ENCODE peak calls at places on chromosomes 3 and 15, in nine cellular contexts. One of them, this sample, is unnamed.

GRCh38 chr3:106457278-106458210 is 588.7 kb upstream of the CBLB start:
- DNase-seq in T-cell: no peak
- DNase-seq in GM03348: peak; percentile 84
- DNase-seq in stimulated activated CD4-positive, alpha-beta T cell treated with anti-CD3 and anti-CD28 coated beads, Interleukin-1b, Interleukin-23, amount 100 ng/mL, for 4 hours: no peak
- DNase-seq in NCI-H2081: peak; percentile 37
- DNase-seq in brain microvascular endothelial cell: peak; percentile 82
- DNase-seq in anterior cingulate cortex: peak; percentile 5
- DNase-seq in CD4-positive, CD25-positive, alpha-beta regulatory T cell: no peak
- DNase-seq in stimulated activated CD8-positive, alpha-beta memory T cell treated with anti-CD3 and anti-CD28 coated beads, Interleukin-7, amount 100 ng/mL, for 4 hours: no peak
- DNase-seq in this sample: peak; percentile 95

GRCh38 chr15:47339800-47340575 is 377.3 kb upstream of the SEMA6D start:
- DNase-seq in brain microvascular endothelial cell: no peak
- DNase-seq in GM03348: no peak
- DNase-seq in CD4-positive, CD25-positive, alpha-beta regulatory T cell: no peak
- DNase-seq in stimulated activated CD4-positive, alpha-beta T cell treated with anti-CD3 and anti-CD28 coated beads, Interleukin-1b, Interleukin-23, amount 100 ng/mL, for 4 hours: no peak
- DNase-seq in anterior cingulate cortex: no peak
- DNase-seq in T-cell: no peak
- DNase-seq in NCI-H2081: no peak
- DNase-seq in stimulated activated CD8-positive, alpha-beta memory T cell treated with anti-CD3 and anti-CD28 coated beads, Interleukin-7, amount 100 ng/mL, for 4 hours: no peak
- DNase-seq in this sample: no peak

GRCh38 chr15:80174017-80174746 is 21.4 kb downstream of the FAH start:
- DNase-seq in T-cell: no peak
- DNase-seq in stimulated activated CD4-positive, alpha-beta T cell treated with anti-CD3 and anti-CD28 coated beads, Interleukin-1b, Interleukin-23, amount 100 ng/mL, for 4 hours: no peak
- DNase-seq in anterior cingulate cortex: no peak
- DNase-seq in brain microvascular endothelial cell: peak; percentile 37
- DNase-seq in CD4-positive, CD25-positive, alpha-beta regulatory T cell: no peak
- DNase-seq in stimulated activated CD8-positive, alpha-beta memory T cell treated with anti-CD3 and anti-CD28 coated beads, Interleukin-7, amount 100 ng/mL, for 4 hours: no peak
- DNase-seq in NCI-H2081: no peak
- DNase-seq in GM03348: peak; percentile 89
- DNase-seq in this sample: peak; percentile 87

GRCh38 chr3:31729573-31729972 is 196.8 kb downstream of the STT3B start:
- DNase-seq in anterior cingulate cortex: no peak
- DNase-seq in GM03348: no peak
- DNase-seq in NCI-H2081: no peak
- DNase-seq in T-cell: no peak
- DNase-seq in stimulated activated CD8-positive, alpha-beta memory T cell treated with anti-CD3 and anti-CD28 coated beads, Interleukin-7, amount 100 ng/mL, for 4 hours: no peak
- DNase-seq in brain microvascular endothelial cell: no peak
- DNase-seq in CD4-positive, CD25-positive, alpha-beta regulatory T cell: no peak
- DNase-seq in stimulated activated CD4-positive, alpha-beta T cell treated with anti-CD3 and anti-CD28 coated beads, Interleukin-1b, Interleukin-23, amount 100 ng/mL, for 4 hours: no peak
- DNase-seq in this sample: no peak

GRCh38 chr3:64717411-64717810 is 29.6 kb upstream of the ADAMTS9 start:
- DNase-seq in GM03348: no peak
- DNase-seq in anterior cingulate cortex: no peak
- DNase-seq in T-cell: no peak
- DNase-seq in stimulated activated CD4-positive, alpha-beta T cell treated with anti-CD3 and anti-CD28 coated beads, Interleukin-1b, Interleukin-23, amount 100 ng/mL, for 4 hours: no peak
- DNase-seq in brain microvascular endothelial cell: no peak
- DNase-seq in CD4-positive, CD25-positive, alpha-beta regulatory T cell: no peak
- DNase-seq in stimulated activated CD8-positive, alpha-beta memory T cell treated with anti-CD3 and anti-CD28 coated beads, Interleukin-7, amount 100 ng/mL, for 4 hours: no peak
- DNase-seq in NCI-H2081: no peak
- DNase-seq in this sample: no peak

GRCh38 chr3:30042274-30042859 is 564.0 kb upstream of the TGFBR2 start:
- DNase-seq in NCI-H2081: peak; percentile 51
- DNase-seq in stimulated activated CD4-positive, alpha-beta T cell treated with anti-CD3 and anti-CD28 coated beads, Interleukin-1b, Interleukin-23, amount 100 ng/mL, for 4 hours: peak; percentile 25
- DNase-seq in GM03348: peak; percentile 58
- DNase-seq in CD4-positive, CD25-positive, alpha-beta regulatory T cell: peak; percentile 30
- DNase-seq in brain microvascular endothelial cell: peak; percentile 78
- DNase-seq in anterior cingulate cortex: peak; percentile 2
- DNase-seq in stimulated activated CD8-positive, alpha-beta memory T cell treated with anti-CD3 and anti-CD28 coated beads, Interleukin-7, amount 100 ng/mL, for 4 hours: peak; percentile 31
- DNase-seq in T-cell: peak; percentile 39
- DNase-seq in this sample: peak; percentile 49

GRCh38 chr3:21752749-21753347 is 1.8 kb upstream of the ZNF385D start:
- DNase-seq in NCI-H2081: peak; percentile 27
- DNase-seq in stimulated activated CD4-positive, alpha-beta T cell treated with anti-CD3 and anti-CD28 coated beads, Interleukin-1b, Interleukin-23, amount 100 ng/mL, for 4 hours: no peak
- DNase-seq in CD4-positive, CD25-positive, alpha-beta regulatory T cell: no peak
- DNase-seq in GM03348: peak; percentile 71
- DNase-seq in brain microvascular endothelial cell: peak; percentile 62
- DNase-seq in stimulated activated CD8-positive, alpha-beta memory T cell treated with anti-CD3 and anti-CD28 coated beads, Interleukin-7, amount 100 ng/mL, for 4 hours: no peak
- DNase-seq in T-cell: no peak
- DNase-seq in anterior cingulate cortex: no peak
- DNase-seq in this sample: peak; percentile 65

GRCh38 chr3:159263750-159264561 is 462.1 kb downstream of the MFSD1 start:
- DNase-seq in stimulated activated CD4-positive, alpha-beta T cell treated with anti-CD3 and anti-CD28 coated beads, Interleukin-1b, Interleukin-23, amount 100 ng/mL, for 4 hours: no peak
- DNase-seq in anterior cingulate cortex: no peak
- DNase-seq in NCI-H2081: peak; percentile 73
- DNase-seq in brain microvascular endothelial cell: peak; percentile 63
- DNase-seq in CD4-positive, CD25-positive, alpha-beta regulatory T cell: no peak
- DNase-seq in GM03348: peak; percentile 67
- DNase-seq in T-cell: no peak
- DNase-seq in stimulated activated CD8-positive, alpha-beta memory T cell treated with anti-CD3 and anti-CD28 coated beads, Interleukin-7, amount 100 ng/mL, for 4 hours: no peak
- DNase-seq in this sample: peak; percentile 47

GRCh38 chr3:44893097-44893496 is 18.7 kb downstream of the TGM4 start:
- DNase-seq in T-cell: no peak
- DNase-seq in stimulated activated CD4-positive, alpha-beta T cell treated with anti-CD3 and anti-CD28 coated beads, Interleukin-1b, Interleukin-23, amount 100 ng/mL, for 4 hours: no peak
- DNase-seq in brain microvascular endothelial cell: no peak
- DNase-seq in CD4-positive, CD25-positive, alpha-beta regulatory T cell: no peak
- DNase-seq in stimulated activated CD8-positive, alpha-beta memory T cell treated with anti-CD3 and anti-CD28 coated beads, Interleukin-7, amount 100 ng/mL, for 4 hours: no peak
- DNase-seq in GM03348: peak; percentile 69
- DNase-seq in anterior cingulate cortex: no peak
- DNase-seq in NCI-H2081: no peak
- DNase-seq in this sample: peak; percentile 58

GRCh38 chr15:33344111-33344510 is 33.3 kb downstream of the RYR3 start:
- DNase-seq in NCI-H2081: no peak
- DNase-seq in stimulated activated CD4-positive, alpha-beta T cell treated with anti-CD3 and anti-CD28 coated beads, Interleukin-1b, Interleukin-23, amount 100 ng/mL, for 4 hours: no peak
- DNase-seq in CD4-positive, CD25-positive, alpha-beta regulatory T cell: no peak
- DNase-seq in T-cell: no peak
- DNase-seq in stimulated activated CD8-positive, alpha-beta memory T cell treated with anti-CD3 and anti-CD28 coated beads, Interleukin-7, amount 100 ng/mL, for 4 hours: no peak
- DNase-seq in brain microvascular endothelial cell: no peak
- DNase-seq in anterior cingulate cortex: no peak
- DNase-seq in GM03348: no peak
- DNase-seq in this sample: no peak

GRCh38 chr15:73330206-73331051 is 38.3 kb downstream of the HCN4 start:
- DNase-seq in GM03348: no peak
- DNase-seq in T-cell: no peak
- DNase-seq in CD4-positive, CD25-positive, alpha-beta regulatory T cell: no peak
- DNase-seq in stimulated activated CD8-positive, alpha-beta memory T cell treated with anti-CD3 and anti-CD28 coated beads, Interleukin-7, amount 100 ng/mL, for 4 hours: no peak
- DNase-seq in NCI-H2081: no peak
- DNase-seq in brain microvascular endothelial cell: no peak
- DNase-seq in stimulated activated CD4-positive, alpha-beta T cell treated with anti-CD3 and anti-CD28 coated beads, Interleukin-1b, Interleukin-23, amount 100 ng/mL, for 4 hours: no peak
- DNase-seq in anterior cingulate cortex: no peak
- DNase-seq in this sample: no peak

GRCh38 chr3:71478568-71478967 is 105.0 kb downstream of the FOXP1 start:
- DNase-seq in anterior cingulate cortex: no peak
- DNase-seq in T-cell: peak; percentile 27
- DNase-seq in CD4-positive, CD25-positive, alpha-beta regulatory T cell: peak; percentile 44
- DNase-seq in GM03348: no peak
- DNase-seq in NCI-H2081: no peak
- DNase-seq in brain microvascular endothelial cell: no peak
- DNase-seq in stimulated activated CD4-positive, alpha-beta T cell treated with anti-CD3 and anti-CD28 coated beads, Interleukin-1b, Interleukin-23, amount 100 ng/mL, for 4 hours: peak; percentile 45
- DNase-seq in stimulated activated CD8-positive, alpha-beta memory T cell treated with anti-CD3 and anti-CD28 coated beads, Interleukin-7, amount 100 ng/mL, for 4 hours: peak; percentile 73
- DNase-seq in this sample: no peak

GRCh38 chr15:25724899-25725298 is 138.2 kb downstream of the ATP10A start:
- DNase-seq in GM03348: no peak
- DNase-seq in stimulated activated CD4-positive, alpha-beta T cell treated with anti-CD3 and anti-CD28 coated beads, Interleukin-1b, Interleukin-23, amount 100 ng/mL, for 4 hours: no peak
- DNase-seq in brain microvascular endothelial cell: no peak
- DNase-seq in NCI-H2081: no peak
- DNase-seq in T-cell: no peak
- DNase-seq in stimulated activated CD8-positive, alpha-beta memory T cell treated with anti-CD3 and anti-CD28 coated beads, Interleukin-7, amount 100 ng/mL, for 4 hours: no peak
- DNase-seq in anterior cingulate cortex: no peak
- DNase-seq in CD4-positive, CD25-positive, alpha-beta regulatory T cell: no peak
- DNase-seq in this sample: no peak

GRCh38 chr3:160478338-160478737 is 28.8 kb upstream of the TRIM59 start:
- DNase-seq in NCI-H2081: no peak
- DNase-seq in GM03348: peak; percentile 28
- DNase-seq in stimulated activated CD8-positive, alpha-beta memory T cell treated with anti-CD3 and anti-CD28 coated beads, Interleukin-7, amount 100 ng/mL, for 4 hours: no peak
- DNase-seq in brain microvascular endothelial cell: peak; percentile 74
- DNase-seq in T-cell: no peak
- DNase-seq in stimulated activated CD4-positive, alpha-beta T cell treated with anti-CD3 and anti-CD28 coated beads, Interleukin-1b, Interleukin-23, amount 100 ng/mL, for 4 hours: no peak
- DNase-seq in anterior cingulate cortex: no peak
- DNase-seq in CD4-positive, CD25-positive, alpha-beta regulatory T cell: no peak
- DNase-seq in this sample: peak; percentile 66

GRCh38 chr15:65561934-65562333 is 31.7 kb downstream of the HACD3 start:
- DNase-seq in brain microvascular endothelial cell: no peak
- DNase-seq in T-cell: no peak
- DNase-seq in stimulated activated CD8-positive, alpha-beta memory T cell treated with anti-CD3 and anti-CD28 coated beads, Interleukin-7, amount 100 ng/mL, for 4 hours: no peak
- DNase-seq in anterior cingulate cortex: no peak
- DNase-seq in stimulated activated CD4-positive, alpha-beta T cell treated with anti-CD3 and anti-CD28 coated beads, Interleukin-1b, Interleukin-23, amount 100 ng/mL, for 4 hours: no peak
- DNase-seq in CD4-positive, CD25-positive, alpha-beta regulatory T cell: no peak
- DNase-seq in GM03348: no peak
- DNase-seq in NCI-H2081: no peak
- DNase-seq in this sample: no peak

GRCh38 chr15:59424626-59425025 is 13.4 kb upstream of the FAM81A start:
- DNase-seq in stimulated activated CD8-positive, alpha-beta memory T cell treated with anti-CD3 and anti-CD28 coated beads, Interleukin-7, amount 100 ng/mL, for 4 hours: no peak
- DNase-seq in NCI-H2081: no peak
- DNase-seq in T-cell: no peak
- DNase-seq in anterior cingulate cortex: no peak
- DNase-seq in brain microvascular endothelial cell: no peak
- DNase-seq in stimulated activated CD4-positive, alpha-beta T cell treated with anti-CD3 and anti-CD28 coated beads, Interleukin-1b, Interleukin-23, amount 100 ng/mL, for 4 hours: no peak
- DNase-seq in CD4-positive, CD25-positive, alpha-beta regulatory T cell: no peak
- DNase-seq in GM03348: no peak
- DNase-seq in this sample: no peak

GRCh38 chr3:128932516-128933212 is 53.2 kb downstream of the ACAD9 start:
- DNase-seq in stimulated activated CD8-positive, alpha-beta memory T cell treated with anti-CD3 and anti-CD28 coated beads, Interleukin-7, amount 100 ng/mL, for 4 hours: no peak
- DNase-seq in CD4-positive, CD25-positive, alpha-beta regulatory T cell: no peak
- DNase-seq in NCI-H2081: no peak
- DNase-seq in stimulated activated CD4-positive, alpha-beta T cell treated with anti-CD3 and anti-CD28 coated beads, Interleukin-1b, Interleukin-23, amount 100 ng/mL, for 4 hours: no peak
- DNase-seq in T-cell: no peak
- DNase-seq in anterior cingulate cortex: no peak
- DNase-seq in GM03348: no peak
- DNase-seq in brain microvascular endothelial cell: no peak
- DNase-seq in this sample: no peak

GRCh38 chr15:37102315-37103021 is 2.1 kb upstream of the MEIS2 start:
- DNase-seq in T-cell: no peak
- DNase-seq in stimulated activated CD4-positive, alpha-beta T cell treated with anti-CD3 and anti-CD28 coated beads, Interleukin-1b, Interleukin-23, amount 100 ng/mL, for 4 hours: no peak
- DNase-seq in anterior cingulate cortex: no peak
- DNase-seq in stimulated activated CD8-positive, alpha-beta memory T cell treated with anti-CD3 and anti-CD28 coated beads, Interleukin-7, amount 100 ng/mL, for 4 hours: no peak
- DNase-seq in brain microvascular endothelial cell: no peak
- DNase-seq in GM03348: peak; percentile 50
- DNase-seq in NCI-H2081: peak; percentile 80
- DNase-seq in CD4-positive, CD25-positive, alpha-beta regulatory T cell: no peak
- DNase-seq in this sample: no peak

GRCh38 chr3:185739264-185739701 is 85.6 kb downstream of the IGF2BP2 start:
- DNase-seq in anterior cingulate cortex: no peak
- DNase-seq in NCI-H2081: no peak
- DNase-seq in stimulated activated CD8-positive, alpha-beta memory T cell treated with anti-CD3 and anti-CD28 coated beads, Interleukin-7, amount 100 ng/mL, for 4 hours: no peak
- DNase-seq in CD4-positive, CD25-positive, alpha-beta regulatory T cell: no peak
- DNase-seq in stimulated activated CD4-positive, alpha-beta T cell treated with anti-CD3 and anti-CD28 coated beads, Interleukin-1b, Interleukin-23, amount 100 ng/mL, for 4 hours: no peak
- DNase-seq in T-cell: no peak
- DNase-seq in GM03348: no peak
- DNase-seq in brain microvascular endothelial cell: no peak
- DNase-seq in this sample: no peak

GRCh38 chr15:41337631-41338522 is 5.2 kb downstream of the NUSAP1 start:
- DNase-seq in GM03348: no peak
- DNase-seq in T-cell: no peak
- DNase-seq in stimulated activated CD8-positive, alpha-beta memory T cell treated with anti-CD3 and anti-CD28 coated beads, Interleukin-7, amount 100 ng/mL, for 4 hours: no peak
- DNase-seq in anterior cingulate cortex: no peak
- DNase-seq in NCI-H2081: no peak
- DNase-seq in stimulated activated CD4-positive, alpha-beta T cell treated with anti-CD3 and anti-CD28 coated beads, Interleukin-1b, Interleukin-23, amount 100 ng/mL, for 4 hours: no peak
- DNase-seq in CD4-positive, CD25-positive, alpha-beta regulatory T cell: no peak
- DNase-seq in brain microvascular endothelial cell: no peak
- DNase-seq in this sample: peak; percentile 13

GRCh38 chr15:68791431-68792283 is 29.0 kb downstream of the ANP32A start:
- DNase-seq in stimulated activated CD4-positive, alpha-beta T cell treated with anti-CD3 and anti-CD28 coated beads, Interleukin-1b, Interleukin-23, amount 100 ng/mL, for 4 hours: peak; percentile 31
- DNase-seq in T-cell: peak; percentile 44
- DNase-seq in stimulated activated CD8-positive, alpha-beta memory T cell treated with anti-CD3 and anti-CD28 coated beads, Interleukin-7, amount 100 ng/mL, for 4 hours: peak; percentile 54
- DNase-seq in GM03348: no peak
- DNase-seq in anterior cingulate cortex: no peak
- DNase-seq in brain microvascular endothelial cell: no peak
- DNase-seq in CD4-positive, CD25-positive, alpha-beta regulatory T cell: peak; percentile 13
- DNase-seq in NCI-H2081: no peak
- DNase-seq in this sample: no peak

GRCh38 chr3:65521032-65521431 is 517.7 kb downstream of the MAGI1 start:
- DNase-seq in stimulated activated CD4-positive, alpha-beta T cell treated with anti-CD3 and anti-CD28 coated beads, Interleukin-1b, Interleukin-23, amount 100 ng/mL, for 4 hours: no peak
- DNase-seq in CD4-positive, CD25-positive, alpha-beta regulatory T cell: no peak
- DNase-seq in brain microvascular endothelial cell: no peak
- DNase-seq in anterior cingulate cortex: no peak
- DNase-seq in stimulated activated CD8-positive, alpha-beta memory T cell treated with anti-CD3 and anti-CD28 coated beads, Interleukin-7, amount 100 ng/mL, for 4 hours: no peak
- DNase-seq in T-cell: no peak
- DNase-seq in NCI-H2081: no peak
- DNase-seq in GM03348: no peak
- DNase-seq in this sample: no peak

GRCh38 chr3:3800685-3801509 is 1.7 kb downstream of the LRRN1 start:
- DNase-seq in stimulated activated CD4-positive, alpha-beta T cell treated with anti-CD3 and anti-CD28 coated beads, Interleukin-1b, Interleukin-23, amount 100 ng/mL, for 4 hours: no peak
- DNase-seq in brain microvascular endothelial cell: no peak
- DNase-seq in anterior cingulate cortex: no peak
- DNase-seq in stimulated activated CD8-positive, alpha-beta memory T cell treated with anti-CD3 and anti-CD28 coated beads, Interleukin-7, amount 100 ng/mL, for 4 hours: no peak
- DNase-seq in GM03348: peak; percentile 14
- DNase-seq in T-cell: no peak
- DNase-seq in NCI-H2081: no peak
- DNase-seq in CD4-positive, CD25-positive, alpha-beta regulatory T cell: no peak
- DNase-seq in this sample: no peak

GRCh38 chr3:153028336-153028735 is 133.7 kb upstream of the RAP2B start:
- DNase-seq in GM03348: peak; percentile 27
- DNase-seq in stimulated activated CD4-positive, alpha-beta T cell treated with anti-CD3 and anti-CD28 coated beads, Interleukin-1b, Interleukin-23, amount 100 ng/mL, for 4 hours: no peak
- DNase-seq in anterior cingulate cortex: no peak
- DNase-seq in CD4-positive, CD25-positive, alpha-beta regulatory T cell: no peak
- DNase-seq in stimulated activated CD8-positive, alpha-beta memory T cell treated with anti-CD3 and anti-CD28 coated beads, Interleukin-7, amount 100 ng/mL, for 4 hours: no peak
- DNase-seq in T-cell: no peak
- DNase-seq in brain microvascular endothelial cell: no peak
- DNase-seq in NCI-H2081: no peak
- DNase-seq in this sample: no peak